ENCODE peak calls at places on chromosomes 2 and 18, in ten cellular contexts. Y, E, I, O, U, M, B, J, X and K are unnamed samples.
A peak's percentile ranks its signal among the peaks of the same experiment; 100 is the strongest.

GRCh38 chr2:202530038-202530437 is 104.7 kb upstream of the FAM117B start:
- DNase-seq in Y (no peak), E (no peak), I (no peak), O (no peak), U (no peak), M (no peak), B (no peak), J (no peak), X (no peak), K (no peak)

GRCh38 chr2:237218756-237219155 is 133.1 kb downstream of the COPS8 start:
- DNase-seq in Y (no peak), E (no peak), I (no peak), O (no peak), U (no peak), M (no peak), B (no peak), J (no peak), X (peak; percentile 75), K (no peak)

GRCh38 chr2:130336877-130337734 is 5.6 kb upstream of the IMP4 start:
- DNase-seq in Y (no peak), E (peak; percentile 57), I (no peak), O (peak; percentile 89), U (peak; percentile 85), M (peak; percentile 97), B (peak; percentile 79), J (peak; percentile 83), X (peak; percentile 68), K (peak; percentile 86)

GRCh38 chr2:115650827-115651226 is 1208.4 kb downstream of the DPP10 start:
- DNase-seq in Y (no peak), E (no peak), I (no peak), O (peak; percentile 2), U (no peak), M (no peak), B (no peak), J (no peak), X (no peak), K (no peak)

GRCh38 chr2:7744827-7745226 is 827.6 kb downstream of the RNF144A start:
- DNase-seq in Y (no peak), E (no peak), I (no peak), O (no peak), U (no peak), M (no peak), B (no peak), J (peak; percentile 55), X (peak; percentile 10), K (no peak)

GRCh38 chr18:40866013-40866644 is 1088.9 kb upstream of the PIK3C3 start:
- DNase-seq in Y (no peak), E (no peak), I (no peak), O (no peak), U (no peak), M (no peak), B (peak; percentile 69), J (no peak), X (peak; percentile 39), K (peak; percentile 10)

GRCh38 chr2:202016579-202017227 is 17.0 kb upstream of the FZD7 start:
- DNase-seq in Y (peak; percentile 78), E (no peak), I (no peak), O (no peak), U (no peak), M (no peak), B (no peak), J (no peak), X (no peak), K (peak; percentile 73)

GRCh38 chr18:13366977-13367892 is 148.7 kb downstream of the LDLRAD4 start:
- DNase-seq in Y (no peak), E (no peak), I (no peak), O (no peak), U (no peak), M (peak; percentile 49), B (no peak), J (no peak), X (no peak), K (no peak)

GRCh38 chr2:12299431-12299830 is 417.3 kb upstream of the TRIB2 start:
- DNase-seq in Y (no peak), E (no peak), I (no peak), O (no peak), U (no peak), M (no peak), B (no peak), J (no peak), X (no peak), K (no peak)

GRCh38 chr2:138846216-138846821 is 66.1 kb upstream of the NXPH2 start:
- DNase-seq in Y (no peak), E (no peak), I (no peak), O (peak; percentile 61), U (no peak), M (no peak), B (no peak), J (peak; percentile 73), X (peak; percentile 57), K (no peak)

GRCh38 chr2:62770629-62771028 is 65.1 kb downstream of the EHBP1 start:
- DNase-seq in Y (no peak), E (no peak), I (no peak), O (no peak), U (no peak), M (no peak), B (no peak), J (no peak), X (no peak), K (no peak)

GRCh38 chr2:241007880-241008710 is 9.7 kb downstream of the SNED1 start:
- DNase-seq in Y (no peak), E (no peak), I (no peak), O (no peak), U (peak; percentile 65), M (peak; percentile 49), B (peak; percentile 35), J (no peak), X (no peak), K (peak; percentile 75)

GRCh38 chr2:145332210-145332609 is 812.3 kb upstream of the ZEB2 start:
- DNase-seq in Y (no peak), E (no peak), I (no peak), O (no peak), U (no peak), M (no peak), B (no peak), J (no peak), X (no peak), K (no peak)

GRCh38 chr2:174716785-174717184 is 47.5 kb downstream of the CHRNA1 start:
- DNase-seq in Y (no peak), E (no peak), I (no peak), O (no peak), U (no peak), M (no peak), B (no peak), J (no peak), X (no peak), K (no peak)

DNA sequence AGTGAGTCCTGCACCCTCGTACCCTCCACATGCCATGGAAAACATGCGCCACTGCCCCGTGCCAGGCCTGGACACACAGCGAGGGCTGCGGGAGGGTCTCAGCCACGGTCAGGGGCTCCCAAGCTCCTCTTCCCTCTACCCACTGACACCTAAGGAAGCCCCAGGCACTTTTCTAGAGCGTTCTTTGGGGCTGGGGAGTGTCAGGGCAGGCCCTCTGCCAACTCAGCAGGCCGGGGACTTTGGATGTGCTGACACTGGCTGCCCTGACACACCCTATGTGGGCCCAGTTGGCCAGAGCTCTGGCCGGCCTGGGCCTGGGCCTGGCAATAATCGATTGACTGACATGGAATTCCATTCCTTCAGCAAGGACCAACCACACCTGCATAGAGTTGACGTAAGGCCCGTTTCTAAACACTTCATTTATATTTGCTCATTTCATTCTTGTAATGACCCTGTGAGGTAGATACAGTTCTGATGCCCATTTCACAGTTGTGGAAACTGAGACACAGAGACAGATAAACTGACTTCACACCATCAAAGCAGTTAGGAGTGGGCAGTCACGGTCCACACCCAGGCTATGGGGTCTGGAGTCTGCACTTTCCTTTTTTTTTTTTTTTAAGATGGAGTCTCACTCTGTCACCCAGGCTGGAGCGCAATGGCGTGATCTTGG is 70.4 kb downstream of the ZFP36L2 start:
- DNase-seq in Y (no peak), E (no peak), I (no peak), O (no peak), U (no peak), M (no peak), B (no peak), J (no peak), X (no peak), K (no peak)
- H3K4me1 ChIP-seq in Y (peaks cover 38% of the 10 kb centered on the region), E (no peaks in the 10 kb centered on the region), I (peaks cover 6% of the 10 kb centered on the region), O (peaks cover 14% of the 10 kb centered on the region), U (peaks cover 36% of the 10 kb centered on the region), M (peaks cover 27% of the 10 kb centered on the region), B (peaks cover 50% of the 10 kb centered on the region), J (peaks cover 33% of the 10 kb centered on the region), X (peaks cover 26% of the 10 kb centered on the region), K (peaks cover 14% of the 10 kb centered on the region)

GRCh38 chr2:151891566-151892194 is 63.5 kb upstream of the ARL5A start:
- DNase-seq in Y (peak; percentile 19), E (no peak), I (no peak), O (no peak), U (peak; percentile 68), M (peak; percentile 58), B (no peak), J (no peak), X (no peak), K (no peak)
- H3K4me3 ChIP-seq in Y (peak overlapping the region; percentile 24), E (no peak overlapping the region), I (no peak overlapping the region), O (no peak overlapping the region), U (peak overlapping the region; percentile 10), M (peak overlapping the region; percentile 47), B (no peak overlapping the region), J (no peak overlapping the region), X (no peak overlapping the region), K (peak overlapping the region; percentile 26)

DNA sequence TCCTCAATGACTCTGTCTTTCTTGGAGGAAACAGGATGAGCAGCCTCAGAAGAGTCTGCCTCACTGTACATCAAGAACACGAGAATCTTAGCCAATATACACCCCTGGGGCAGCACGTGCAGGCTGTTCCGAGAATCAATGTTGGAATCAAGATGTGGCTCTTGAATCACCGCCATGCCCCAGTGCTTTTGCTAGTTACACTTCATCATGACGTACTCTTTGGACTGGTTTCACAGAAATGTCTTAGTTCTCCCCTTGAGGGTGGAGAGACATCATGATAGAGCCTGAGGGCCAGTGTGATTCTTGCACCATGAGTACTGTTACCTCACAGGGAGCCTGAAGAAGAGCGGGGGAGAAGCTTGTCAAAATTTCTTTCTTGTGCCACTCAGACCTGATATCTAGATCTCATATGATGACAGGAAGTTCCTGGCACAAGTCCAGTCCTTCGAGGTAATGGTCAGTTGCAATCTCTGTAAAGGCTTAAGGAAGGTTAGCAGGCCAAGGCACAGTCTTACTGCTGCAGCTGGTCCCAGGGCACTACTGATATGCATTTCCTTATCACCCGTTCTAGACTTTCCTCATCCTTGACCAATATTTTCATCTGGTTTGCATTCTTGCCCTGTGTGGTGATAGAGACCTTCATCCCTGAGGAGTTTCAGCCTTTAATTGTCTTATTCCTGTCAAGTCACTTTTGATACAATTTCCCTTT is 28.2 kb upstream of the STAT4 start:
- DNase-seq in Y (peak; percentile 57), E (peak; percentile 87), I (no peak), O (no peak), U (peak; percentile 78), M (no peak), B (no peak), J (peak; percentile 58), X (peak; percentile 90), K (no peak)
- H3K27ac ChIP-seq in Y (no peak overlapping the region), E (no peak overlapping the region), I (no peak overlapping the region), O (no peak overlapping the region), U (no peak overlapping the region), M (no peak overlapping the region), B (peak overlapping the region; percentile 32), J (no peak overlapping the region), X (peak overlapping the region; percentile 67), K (no peak overlapping the region)

DNA sequence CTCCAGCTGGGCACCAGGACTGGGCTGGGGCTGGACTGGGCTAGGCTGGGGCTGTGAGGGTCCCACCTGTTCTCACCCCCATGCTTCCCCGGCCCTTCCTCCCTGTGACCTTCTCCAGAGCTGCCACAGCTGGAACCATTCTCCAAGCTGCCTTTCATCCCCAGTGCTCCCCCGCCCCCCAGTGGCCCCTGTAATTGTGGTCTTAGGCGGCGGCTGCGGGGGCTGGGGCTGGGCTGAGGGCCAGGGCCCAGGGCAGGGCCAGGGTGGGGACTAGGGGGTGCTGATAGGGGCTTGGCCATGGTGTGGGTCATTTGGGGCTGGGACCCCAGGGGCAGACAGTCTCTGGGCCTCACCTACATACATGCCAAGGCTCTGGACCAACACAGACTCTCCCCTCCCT is 2.8 kb upstream of the WNT10A start:
- DNase-seq in Y (no peak), E (no peak), I (no peak), O (no peak), U (no peak), M (no peak), B (no peak), J (no peak), X (no peak), K (no peak)
- H3K4me1 ChIP-seq in Y (peaks cover 10% of the 10 kb centered on the region), E (no peaks in the 10 kb centered on the region), I (peaks cover 9% of the 10 kb centered on the region), O (peaks cover 4% of the 10 kb centered on the region), U (peaks cover 7% of the 10 kb centered on the region), M (peaks cover 14% of the 10 kb centered on the region), B (peaks cover 6% of the 10 kb centered on the region), J (no peaks in the 10 kb centered on the region), X (peaks cover under 1% of the 10 kb centered on the region), K (no peaks in the 10 kb centered on the region)